ENCODE peak calls at places on chromosomes 12 and 14, in six cellular contexts. F, Q, T, Z, I and E are unnamed samples.

GRCh38 chr12:58030566-58031279 is 89.4 kb downstream of the ATP23 start:
- DNase-seq in T (no peak), Q (no peak), Z (no peak), F (no peak), I (peak), E (no peak)

GRCh38 chr12:104249017-104249416 is 33.4 kb downstream of the TXNRD1 start:
- DNase-seq in T (no peak), Z (no peak), I (no peak), F (no peak), Q (no peak), E (no peak)

GRCh38 chr12:11731455-11731854 is 82.0 kb downstream of the ETV6 start:
- DNase-seq in F (no peak), T (no peak), I (peak), Q (no peak), Z (no peak), E (no peak)

GRCh38 chr14:62206456-62206855 is 444.2 kb downstream of the SNAPC1 start:
- DNase-seq in I (no peak), Q (no peak), F (no peak), Z (no peak), T (no peak), E (no peak)

GRCh38 chr14:101123639-101124525 is 220.4 kb upstream of the RTL1 start:
- DNase-seq in T (no peak), F (no peak), I (peak), Z (no peak), Q (no peak), E (peak)

GRCh38 chr14:68785817-68786490 is 6.9 kb downstream of the ZFP36L1 start:
- DNase-seq in Z (no peak), T (no peak), Q (no peak), F (peak), I (peak), E (no peak)

GRCh38 chr12:41202051-41202450 is 13.9 kb downstream of the PDZRN4 start:
- DNase-seq in Q (no peak), I (no peak), T (no peak), F (no peak), Z (no peak), E (no peak)

GRCh38 chr14:67943947-67944346 is 124.4 kb downstream of the RAD51B start:
- DNase-seq in I (peak), T (peak), Q (peak), Z (no peak), F (peak), E (peak)

GRCh38 chr14:93903342-93904184 is 23.6 kb upstream of the FAM181A start:
- DNase-seq in F (no peak), Z (peak), Q (no peak), T (no peak), I (no peak), E (no peak)

GRCh38 chr14:91897121-91897701 is 29.9 kb upstream of the TC2N start:
- DNase-seq in Q (peak), Z (peak), F (no peak), I (peak), T (peak), E (peak)

GRCh38 chr12:118055144-118055557 is 5.8 kb downstream of the WSB2 start:
- DNase-seq in T (peak), Q (no peak), F (peak), Z (no peak), I (no peak), E (no peak)

GRCh38 chr12:42237052-42237852 is 796 bp downstream of the YAF2 start:
- DNase-seq in Z (peak), T (no peak), F (peak), I (peak), Q (peak), E (peak)

GRCh38 chr14:81990312-81990761 is 456.7 kb upstream of the SEL1L start:
- DNase-seq in I (peak), Z (no peak), Q (no peak), T (peak), F (no peak), E (peak)

GRCh38 chr14:89534896-89535615 is 118.0 kb upstream of the FOXN3 start:
- DNase-seq in Z (no peak), I (peak), T (no peak), F (no peak), Q (no peak), E (no peak)

GRCh38 chr14:87430810-87431209 is 562.2 kb downstream of the GALC start:
- DNase-seq in Z (no peak), Q (no peak), I (peak), F (no peak), T (no peak), E (no peak)

GRCh38 chr14:66434464-66434863 is 51.7 kb upstream of the CCDC196 start:
- DNase-seq in I (no peak), T (no peak), Q (no peak), F (no peak), Z (no peak), E (no peak)

GRCh38 chr12:11958216-11959091 is 112.3 kb upstream of the BCL2L14 start:
- DNase-seq in I (peak), Q (no peak), F (no peak), Z (no peak), T (no peak), E (no peak)

GRCh38 chr14:60904381-60904780 is 76.5 kb downstream of the TRMT5 start:
- DNase-seq in Q (no peak), T (no peak), F (no peak), I (no peak), Z (no peak), E (no peak)

GRCh38 chr12:49064767-49065152 is 4.2 kb upstream of the KMT2D start:
- DNase-seq in F (no peak), Q (no peak), Z (no peak), I (no peak), T (no peak), E (no peak)

GRCh38 chr12:67925551-67925950 is 63.7 kb upstream of the IFNG-AS1 start:
- DNase-seq in F (no peak), I (no peak), Z (no peak), Q (no peak), T (no peak), E (no peak)

GRCh38 chr12:57522887-57523705 is 472 bp downstream of the MBD6 start:
- DNase-seq in Q (peak), I (peak), Z (peak), T (no peak), F (peak), E (peak)

GRCh38 chr12:106819991-106820390 is 45.5 kb downstream of the RIC8B start:
- DNase-seq in Z (no peak), Q (no peak), I (no peak), T (no peak), F (no peak), E (no peak)

GRCh38 chr14:77046706-77047105 is 18.2 kb upstream of the IRF2BPL start:
- DNase-seq in T (no peak), Z (no peak), Q (no peak), I (no peak), F (no peak), E (no peak)

GRCh38 chr14:89184952-89185351 is 232.1 kb downstream of the FOXN3 start:
- DNase-seq in T (no peak), F (no peak), Q (no peak), Z (no peak), I (no peak), E (no peak)

GRCh38 chr12:108773798-108774788 is 42.8 kb upstream of the CORO1C start:
- DNase-seq in Q (peak), T (no peak), F (peak), Z (peak), I (peak), E (peak)

GRCh38 chr12:49296836-49297694 is 2.1 kb downstream of the PRPH start:
- DNase-seq in Z (peak), Q (no peak), T (no peak), I (no peak), F (no peak), E (no peak)

GRCh38 chr14:39060818-39061437 is 42.1 kb downstream of the SEC23A start:
- DNase-seq in Z (no peak), I (no peak), Q (no peak), T (no peak), F (no peak), E (no peak)
- H3K27ac ChIP-seq in Z (no peak), I (no peak), Q (no peak), T (no peak), F (no peak), E (no peak)

DNA sequence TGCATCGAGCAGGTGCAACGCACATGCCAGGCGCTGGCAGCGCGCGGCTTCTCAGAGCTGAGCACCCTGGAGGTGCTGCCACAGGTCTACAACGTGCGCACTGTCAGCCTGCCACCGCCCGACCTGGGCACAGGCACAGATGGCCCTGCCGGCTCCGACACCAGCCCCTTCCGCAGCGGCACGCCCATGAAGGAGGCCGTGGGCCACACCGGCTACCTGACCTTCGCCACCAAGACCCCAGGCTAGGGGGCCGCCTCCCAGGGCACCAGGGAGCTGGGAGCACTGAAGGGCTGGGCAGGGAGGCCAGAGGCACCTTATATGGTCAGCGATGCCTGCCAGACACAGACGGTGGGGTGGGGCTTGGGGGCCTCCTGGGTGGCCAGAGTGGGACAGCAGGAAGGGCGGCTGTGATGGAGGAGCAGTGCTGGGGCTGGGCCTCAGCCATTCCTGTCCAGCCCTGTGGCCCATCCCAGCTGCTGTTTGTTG is 5.6 kb downstream of the TRMT61A start:
- DNase-seq in Z (no peak), T (no peak), Q (no peak), I (no peak), F (no peak), E (no peak)
- H3K27ac ChIP-seq in Z (no peak), T (no peak), Q (no peak), I (no peak), F (no peak), E (peak)

DNA sequence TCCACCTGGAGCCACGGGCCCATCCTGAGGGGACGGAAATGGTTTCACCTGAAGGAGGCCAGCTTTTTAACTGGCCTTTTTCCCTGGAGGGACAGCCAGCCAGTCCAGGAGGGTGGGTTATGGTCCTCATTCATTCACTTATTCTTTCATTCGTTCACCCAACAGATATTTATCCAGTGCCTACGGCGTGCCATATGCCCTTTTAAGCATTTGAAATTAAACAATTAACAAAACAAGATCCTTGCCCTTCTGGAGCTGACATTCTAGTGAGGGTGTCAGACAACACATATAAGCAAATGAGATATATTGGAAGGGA is 438 bp upstream of the ABCB9 start:
- DNase-seq in I (no peak), T (no peak), F (no peak), Q (no peak), Z (no peak), E (no peak)
- H3K27ac ChIP-seq in I (no peak), T (no peak), F (no peak), Q (no peak), Z (no peak), E (peak)

GRCh38 chr12:2795291-2796186 is 769 bp downstream of the FKBP4 start:
- DNase-seq in T (no peak), Q (no peak), Z (peak), F (peak), I (peak), E (peak)

GRCh38 chr12:2793561-2793960 is 1.2 kb upstream of the FKBP4 start:
- DNase-seq in F (no peak), I (no peak), Q (no peak), T (no peak), Z (no peak), E (no peak)

GRCh38 chr12:2796187-2796663 is 1.5 kb downstream of the FKBP4 start:
- DNase-seq in F (no peak), I (no peak), T (no peak), Q (no peak), Z (no peak), E (peak)

GRCh38 chr12:2794261-2794735 is 472 bp upstream of the FKBP4 start:
- DNase-seq in Q (no peak), T (no peak), F (no peak), Z (no peak), I (peak), E (peak)

GRCh38 chr12:2794736-2795289 is at the start of gene FKBP4:
- DNase-seq in I (peak), F (peak), Q (peak), T (peak), Z (peak), E (peak)
- H3K27ac ChIP-seq in I (peak), F (peak), Q (peak), T (no peak), Z (peak), E (peak)

DNA sequence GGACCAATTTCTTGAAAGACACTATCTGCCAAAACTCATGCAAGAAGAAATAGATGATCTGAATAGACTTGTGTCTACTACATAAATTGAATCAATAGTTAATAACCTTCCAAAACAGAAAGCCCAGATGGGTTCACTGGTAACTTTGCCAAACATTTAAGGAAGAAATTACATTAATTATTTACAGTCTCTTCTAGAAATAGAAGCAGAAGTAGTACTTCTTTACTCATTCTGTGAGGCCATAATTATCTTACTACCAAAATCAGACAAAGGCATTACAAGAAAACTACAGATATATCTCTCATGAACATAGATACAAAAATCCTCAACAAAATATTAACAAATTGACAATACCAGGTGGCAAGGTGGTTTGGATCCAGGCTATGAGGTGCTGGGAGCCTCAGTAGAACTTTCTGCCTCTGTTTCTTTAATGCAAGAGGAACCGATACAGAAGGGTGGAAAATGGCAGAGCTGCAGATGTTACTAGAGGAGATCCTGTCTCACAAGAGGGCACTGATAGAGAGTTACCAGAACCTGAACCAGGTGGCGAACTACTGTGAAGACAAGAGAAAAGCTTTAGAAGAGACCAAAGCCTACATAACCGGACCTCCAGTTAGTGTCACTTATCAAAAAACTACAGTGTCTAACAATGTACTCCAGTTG is 33.7 kb upstream of the KTN1 start:
- DNase-seq in T (no peak), Q (no peak), Z (no peak), F (no peak), I (no peak), E (no peak)
- H3K27ac ChIP-seq in T (no peak), Q (no peak), Z (no peak), F (no peak), I (no peak), E (no peak)

GRCh38 chr12:110345176-110345651 is 58.3 kb downstream of the ANAPC7 start:
- DNase-seq in F (no peak), T (no peak), Z (no peak), I (no peak), Q (no peak), E (peak)
- H3K27ac ChIP-seq in F (no peak), T (no peak), Z (no peak), I (no peak), Q (no peak), E (peak)